ENCODE peak calls at places on chromosomes 2 and 18, in four cellular contexts. One of them, this sample, is unnamed.

GRCh38 chr2:224816816-224817215 is 100.7 kb upstream of the CCDC195 start:
- DNase-seq in Peyer's patch: no peak
- DNase-seq in AG04450: no peak
- DNase-seq in putamen: no peak
- DNase-seq in this sample: no peak

GRCh38 chr2:14544247-14544646 is 88.3 kb upstream of the LRATD1 start:
- DNase-seq in AG04450: no peak
- DNase-seq in putamen: no peak
- DNase-seq in Peyer's patch: no peak
- DNase-seq in this sample: no peak

GRCh38 chr2:37984589-37984988 is 59.5 kb downstream of the RMDN2 start:
- DNase-seq in Peyer's patch: no peak
- DNase-seq in putamen: no peak
- DNase-seq in AG04450: no peak
- DNase-seq in this sample: no peak

GRCh38 chr2:207474871-207475485 is 54.8 kb upstream of the CREB1 start:
- DNase-seq in Peyer's patch: no peak
- DNase-seq in AG04450: no peak
- DNase-seq in putamen: peak
- DNase-seq in this sample: peak

GRCh38 chr2:50492452-50492851 is 539.5 kb downstream of the NRXN1 start:
- DNase-seq in putamen: peak
- DNase-seq in AG04450: peak
- DNase-seq in Peyer's patch: no peak
- DNase-seq in this sample: peak

GRCh38 chr2:217611626-217612127 is 391.1 kb downstream of the TNS1 start:
- DNase-seq in AG04450: no peak
- DNase-seq in putamen: no peak
- DNase-seq in Peyer's patch: no peak
- DNase-seq in this sample: no peak

GRCh38 chr2:215271466-215271865 is 40.4 kb upstream of the ATIC start:
- DNase-seq in putamen: no peak
- DNase-seq in Peyer's patch: no peak
- DNase-seq in AG04450: no peak
- DNase-seq in this sample: no peak

GRCh38 chr2:107336536-107336935 is 450.6 kb upstream of the ST6GAL2 start:
- DNase-seq in Peyer's patch: no peak
- DNase-seq in AG04450: no peak
- DNase-seq in putamen: no peak
- DNase-seq in this sample: no peak

GRCh38 chr2:61011649-61012048 is 5.9 kb upstream of the PEX13 start:
- DNase-seq in Peyer's patch: no peak
- DNase-seq in AG04450: no peak
- DNase-seq in putamen: no peak
- DNase-seq in this sample: no peak

GRCh38 chr2:46632349-46632748 is 153.0 kb downstream of the TMEM247 start:
- DNase-seq in Peyer's patch: no peak
- DNase-seq in AG04450: no peak
- DNase-seq in putamen: peak
- DNase-seq in this sample: no peak

GRCh38 chr2:73104933-73105332 is 7.8 kb downstream of the RAB11FIP5 start:
- DNase-seq in AG04450: no peak
- DNase-seq in Peyer's patch: no peak
- DNase-seq in putamen: no peak
- DNase-seq in this sample: no peak

GRCh38 chr18:390748-391478 is 109.6 kb downstream of the COLEC12 start:
- DNase-seq in putamen: no peak
- DNase-seq in AG04450: no peak
- DNase-seq in Peyer's patch: no peak
- DNase-seq in this sample: no peak

GRCh38 chr18:69817335-69817935 is 130.2 kb downstream of the CD226 start:
- DNase-seq in Peyer's patch: no peak
- DNase-seq in AG04450: peak
- DNase-seq in putamen: no peak
- DNase-seq in this sample: peak

GRCh38 chr2:26652361-26653041 is 11.3 kb upstream of the CIB4 start:
- DNase-seq in Peyer's patch: no peak
- DNase-seq in AG04450: peak
- DNase-seq in putamen: no peak
- DNase-seq in this sample: peak

GRCh38 chr18:75868031-75868430 is 440.5 kb upstream of the SMIM21 start:
- DNase-seq in AG04450: no peak
- DNase-seq in putamen: no peak
- DNase-seq in Peyer's patch: no peak
- DNase-seq in this sample: no peak

GRCh38 chr2:221337957-221338685 is 234.0 kb downstream of the EPHA4 start:
- DNase-seq in Peyer's patch: no peak
- DNase-seq in AG04450: no peak
- DNase-seq in putamen: no peak
- DNase-seq in this sample: no peak

GRCh38 chr2:157900684-157901083 is 24.6 kb upstream of the ACVR1 start:
- DNase-seq in AG04450: no peak
- DNase-seq in putamen: no peak
- DNase-seq in Peyer's patch: no peak
- DNase-seq in this sample: no peak

GRCh38 chr2:28568533-28568932 is 72.7 kb downstream of the PLB1 start:
- DNase-seq in putamen: no peak
- DNase-seq in AG04450: no peak
- DNase-seq in Peyer's patch: no peak
- DNase-seq in this sample: no peak

GRCh38 chr2:199228887-199229819 is 228.6 kb downstream of the SATB2 start:
- DNase-seq in AG04450: peak
- DNase-seq in putamen: no peak
- DNase-seq in Peyer's patch: no peak
- DNase-seq in this sample: peak

GRCh38 chr18:62018034-62018760 is 125.4 kb upstream of the RNF152 start:
- DNase-seq in putamen: no peak
- DNase-seq in AG04450: peak
- DNase-seq in Peyer's patch: no peak
- DNase-seq in this sample: peak

GRCh38 chr2:187165936-187166335 is 282.1 kb downstream of the CALCRL start:
- DNase-seq in putamen: no peak
- DNase-seq in Peyer's patch: no peak
- DNase-seq in AG04450: no peak
- DNase-seq in this sample: no peak

GRCh38 chr2:43233218-43234212 is 7.1 kb upstream of the ZFP36L2 start:
- DNase-seq in putamen: no peak
- DNase-seq in Peyer's patch: no peak
- DNase-seq in AG04450: no peak
- DNase-seq in this sample: no peak

GRCh38 chr18:12278765-12279682 is 24.9 kb downstream of the CIDEA start:
- DNase-seq in putamen: no peak
- DNase-seq in AG04450: peak
- DNase-seq in Peyer's patch: no peak
- DNase-seq in this sample: peak

GRCh38 chr18:70058916-70059315 is 111.2 kb upstream of the CD226 start:
- DNase-seq in Peyer's patch: no peak
- DNase-seq in AG04450: no peak
- DNase-seq in putamen: no peak
- DNase-seq in this sample: no peak

GRCh38 chr2:231708773-231709635 is 679 bp downstream of the PTMA start:
- DNase-seq in putamen: no peak
- DNase-seq in AG04450: no peak
- DNase-seq in Peyer's patch: peak
- DNase-seq in this sample: no peak

GRCh38 chr18:51867767-51868166 is 472.2 kb upstream of the DCC start:
- DNase-seq in AG04450: no peak
- DNase-seq in putamen: no peak
- DNase-seq in Peyer's patch: no peak
- DNase-seq in this sample: no peak

GRCh38 chr2:66489433-66489832 is 54.5 kb downstream of the MEIS1 start:
- DNase-seq in AG04450: no peak
- DNase-seq in putamen: no peak
- DNase-seq in Peyer's patch: no peak
- DNase-seq in this sample: no peak

GRCh38 chr2:216545359-216545758 is 46.7 kb downstream of the RPL37A start:
- DNase-seq in AG04450: no peak
- DNase-seq in putamen: no peak
- DNase-seq in Peyer's patch: no peak
- DNase-seq in this sample: no peak